ENCODE peak calls at places on chromosome 4, in five cellular contexts. Z is pancreas, G is ovary, D is left lung, R is OCI-LY7. Y is an unnamed sample.
A peak's percentile ranks its signal among the peaks of the same experiment; 100 is the strongest.

GRCh38 chr4:23333556-23333945 is 556.3 kb downstream of the PPARGC1A start:
- DNase-seq in Z (no peak), G (no peak), D (no peak), R (no peak), Y (no peak)

GRCh38 chr4:181488926-181489325 is 754.3 kb upstream of the TENM3 start:
- DNase-seq in Z (no peak), G (no peak), D (no peak), R (no peak), Y (no peak)

GRCh38 chr4:120977435-120977997 is 55.0 kb upstream of the PRDM5 start:
- DNase-seq in Z (peak; percentile 24), G (no peak), D (no peak), R (peak; percentile 70), Y (peak; percentile 64)

GRCh38 chr4:112251044-112251632 is 19.6 kb downstream of the AP1AR start:
- DNase-seq in Z (no peak), G (no peak), D (no peak), R (no peak), Y (no peak)

GRCh38 chr4:38099908-38100407 is 139.8 kb downstream of the PTTG2 start:
- DNase-seq in Z (no peak), G (no peak), D (no peak), R (no peak), Y (peak; percentile 89)

GRCh38 chr4:2266181-2266580 is 4.3 kb upstream of the MXD4 start:
- DNase-seq in Z (no peak), G (peak; percentile 66), D (peak; percentile 64), R (no peak), Y (no peak)

GRCh38 chr4:171519457-171519856 is 293.7 kb upstream of the GALNTL6 start:
- DNase-seq in Z (no peak), G (no peak), D (no peak), R (no peak), Y (no peak)

GRCh38 chr4:83010111-83010521 is 507 bp downstream of the LIN54 start:
- DNase-seq in Z (no peak), G (no peak), D (no peak), R (peak; percentile 59), Y (peak; percentile 19)

GRCh38 chr4:81470456-81471327 is 1.0 kb downstream of the RASGEF1B start:
- DNase-seq in Z (peak; percentile 64), G (peak; percentile 44), D (peak; percentile 83), R (peak; percentile 48), Y (no peak)

GRCh38 chr4:114659386-114660008 is 60.9 kb downstream of the UGT8 start:
- DNase-seq in Z (peak; percentile 40), G (no peak), D (peak; percentile 37), R (peak; percentile 80), Y (peak; percentile 57)

GRCh38 chr4:48642421-48643144 is 137.5 kb downstream of the FRYL start:
- DNase-seq in Z (no peak), G (no peak), D (no peak), R (no peak), Y (no peak)

GRCh38 chr4:139509727-139510410 is 46.1 kb downstream of the SETD7 start:
- DNase-seq in Z (peak; percentile 33), G (no peak), D (no peak), R (peak; percentile 28), Y (no peak)

GRCh38 chr4:40601641-40602040 is 28.0 kb downstream of the RBM47 start:
- DNase-seq in Z (no peak), G (no peak), D (no peak), R (no peak), Y (no peak)

GRCh38 chr4:52374847-52375246 is 284.3 kb downstream of the USP46 start:
- DNase-seq in Z (no peak), G (no peak), D (no peak), R (no peak), Y (no peak)

GRCh38 chr4:113838421-113838820 is 76.9 kb upstream of the CAMK2D start:
- DNase-seq in Z (no peak), G (no peak), D (no peak), R (no peak), Y (no peak)

GRCh38 chr4:176437756-176438155 is 118.0 kb downstream of the SPCS3 start:
- DNase-seq in Z (no peak), G (no peak), D (no peak), R (no peak), Y (no peak)

GRCh38 chr4:159455675-159456235 is 352.9 kb downstream of the RAPGEF2 start:
- DNase-seq in Z (no peak), G (no peak), D (no peak), R (peak; percentile 28), Y (peak; percentile 17)

GRCh38 chr4:7761720-7762119 is 177.9 kb downstream of the AFAP1 start:
- DNase-seq in Z (no peak), G (peak; percentile 83), D (peak; percentile 52), R (peak; percentile 49), Y (no peak)

DNA sequence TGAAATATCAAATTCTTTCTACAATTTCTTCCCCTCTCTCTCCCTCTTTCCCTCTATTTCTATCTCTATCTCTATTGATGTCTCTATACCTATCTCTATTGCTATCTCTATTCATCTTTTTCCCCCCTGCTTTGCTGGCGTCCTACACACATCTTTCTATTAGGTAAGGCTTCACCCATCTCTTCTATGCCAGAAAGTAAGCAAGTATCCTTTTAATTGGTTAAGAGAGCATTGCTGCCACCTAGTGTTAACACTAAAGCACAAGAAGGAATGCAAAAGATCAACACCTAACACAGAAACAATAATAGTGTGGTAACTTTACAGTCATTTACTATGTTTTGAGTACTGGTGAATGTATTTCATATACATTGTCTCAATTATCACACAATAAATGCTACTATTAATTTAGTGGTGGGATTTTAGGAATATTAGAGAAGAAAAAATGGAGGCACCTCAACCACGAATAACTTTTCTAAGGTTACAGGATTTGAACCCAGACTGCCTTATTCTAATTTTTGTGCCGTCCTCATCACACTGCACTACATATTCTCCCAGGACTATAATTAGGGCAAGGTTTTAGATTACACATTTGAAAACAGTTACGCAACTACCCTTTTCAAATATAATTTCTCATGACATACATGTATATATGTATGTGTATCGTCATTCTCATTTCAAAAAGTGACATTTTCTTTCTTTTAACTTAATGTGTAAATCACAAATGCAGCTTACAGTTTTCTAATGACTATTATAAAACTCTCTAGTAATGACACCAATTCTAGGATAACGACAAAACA is 3.7 kb upstream of the C4orf36 start:
- DNase-seq in Z (no peak), G (no peak), D (no peak), R (peak; percentile 73), Y (peak; percentile 80)
- TF ChIP-seq CTCF in Z (peak; percentile 28), G (peak; percentile 71), D (peak; percentile 63), R (peak; percentile 96), Y (peak; percentile 90)

DNA sequence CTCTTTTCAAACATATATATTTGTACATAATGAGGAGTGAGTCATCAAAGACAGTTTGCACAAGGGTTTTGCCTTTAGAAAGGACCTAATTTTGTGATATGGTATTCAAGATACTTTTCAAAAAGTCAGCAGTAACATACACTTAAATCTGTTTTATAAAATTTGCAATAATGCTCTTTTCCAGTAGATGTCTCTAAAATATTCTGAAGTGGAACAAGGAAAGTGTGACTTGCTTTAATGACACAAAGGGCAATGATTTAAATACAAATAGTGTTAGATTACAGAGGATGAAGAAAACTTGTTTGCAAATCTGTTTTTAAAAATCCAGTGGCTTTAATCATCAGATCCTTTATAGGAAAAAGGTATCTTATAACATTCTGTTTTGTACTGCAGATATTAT is 20.0 kb downstream of the MMRN1 start:
- DNase-seq in Z (no peak), G (no peak), D (no peak), R (no peak), Y (no peak)
- TF ChIP-seq CTCF in Z (no peak), G (no peak), D (no peak), R (peak; percentile 42), Y (no peak)

GRCh38 chr4:94892051-94892450 is 134.3 kb downstream of the BMPR1B start:
- DNase-seq in Z (peak; percentile 15), G (no peak), D (no peak), R (no peak), Y (no peak)
- TF ChIP-seq CTCF in Z (no peak), G (no peak), D (no peak), R (peak; percentile 20), Y (no peak)

DNA sequence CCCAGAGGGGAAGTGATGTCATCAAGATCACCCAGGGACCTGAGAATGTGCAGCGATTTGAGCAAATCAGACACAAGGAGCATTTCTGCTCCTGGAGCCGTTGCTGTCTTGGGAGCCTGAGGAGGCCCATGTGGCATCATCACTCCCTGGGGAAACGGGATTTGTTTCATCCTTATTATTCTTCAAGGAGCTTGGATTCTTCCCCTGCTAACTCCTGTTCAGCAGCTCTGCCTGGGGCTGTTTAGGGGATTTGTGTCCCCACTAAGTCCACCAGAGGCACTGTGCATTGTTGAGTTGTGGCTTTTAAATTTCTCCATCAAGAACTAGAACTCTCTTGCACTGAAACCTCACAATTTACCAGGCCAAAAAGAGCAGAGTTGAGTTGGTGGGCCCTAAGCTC is 104.2 kb upstream of the MSX1 start:
- DNase-seq in Z (no peak), G (no peak), D (no peak), R (no peak), Y (no peak)
- TF ChIP-seq CTCF in Z (no peak), G (no peak), D (no peak), R (no peak), Y (peak; percentile 15)

GRCh38 chr4:153773236-153773690 is 13.4 kb upstream of the RNF175 start:
- DNase-seq in Z (no peak), G (no peak), D (no peak), R (no peak), Y (no peak)
- TF ChIP-seq CTCF in Z (no peak), G (no peak), D (no peak), R (peak; percentile 20), Y (no peak)